ENCODE peak calls at places on chromosomes 6 and 20, in nine cellular contexts. B, N, Z, I, A, Y, S, G and M are unnamed samples.

GRCh38 chr6:31805939-31806469 is 762 bp downstream of the LSM2 start:
- DNase-seq in I (no peak), A (no peak), G (no peak), N (no peak), Z (no peak), S (no peak), B (no peak), Y (no peak), M (no peak)

GRCh38 chr20:58818585-58819285 is 32.0 kb downstream of the GNAS-AS1 start:
- DNase-seq in G (peak; percentile 74), A (no peak), S (no peak), Y (no peak), N (peak; percentile 74), I (no peak), Z (no peak), B (peak; percentile 85), M (peak; percentile 42)

GRCh38 chr6:44489912-44490604 is 102.6 kb downstream of the CDC5L start:
- DNase-seq in B (no peak), Z (peak; percentile 98), G (no peak), S (peak; percentile 22), I (no peak), N (peak; percentile 98), A (peak; percentile 99), Y (no peak), M (no peak)

GRCh38 chr6:97059473-97059872 is 134.9 kb downstream of the KLHL32 start:
- DNase-seq in B (peak; percentile 42), Z (peak; percentile 53), I (peak; percentile 6), N (peak; percentile 51), S (no peak), Y (no peak), G (no peak), A (peak; percentile 62), M (peak; percentile 60)

GRCh38 chr20:3661836-3662665 is 1.1 kb downstream of the GFRA4 start:
- DNase-seq in Z (no peak), A (no peak), I (no peak), G (no peak), Y (peak; percentile 36), N (no peak), S (no peak), B (no peak), M (no peak)

GRCh38 chr6:157768863-157769551 is 54.0 kb upstream of the SNX9 start:
- DNase-seq in S (no peak), Y (no peak), A (no peak), I (no peak), B (no peak), N (no peak), Z (no peak), G (no peak), M (peak; percentile 11)

GRCh38 chr6:2976571-2977085 is 5.3 kb upstream of the SERPINB6 start:
- DNase-seq in N (peak; percentile 78), Y (no peak), Z (peak; percentile 93), A (peak; percentile 67), I (no peak), S (no peak), G (no peak), B (no peak), M (no peak)

GRCh38 chr6:166413491-166413951 is 30.8 kb upstream of the MPC1 start:
- DNase-seq in B (no peak), S (no peak), N (no peak), G (no peak), Z (no peak), I (no peak), Y (no peak), A (no peak), M (no peak)

GRCh38 chr6:9292975-9293374 is 857.6 kb upstream of the SLC35B3 start:
- DNase-seq in N (peak; percentile 93), Y (no peak), Z (no peak), A (peak; percentile 38), S (no peak), I (no peak), G (no peak), B (no peak), M (no peak)

GRCh38 chr6:26336355-26337198 is 28.4 kb upstream of the BTN3A2 start:
- DNase-seq in N (peak; percentile 69), A (peak; percentile 79), B (no peak), Z (peak; percentile 76), I (no peak), G (no peak), Y (peak; percentile 57), S (no peak), M (no peak)

GRCh38 chr6:138323821-138324220 is 53.9 kb upstream of the SMIM28 start:
- DNase-seq in N (no peak), Z (no peak), I (no peak), A (no peak), Y (no peak), G (no peak), S (no peak), B (no peak), M (no peak)

GRCh38 chr20:9966966-9967365 is 67.8 kb upstream of the ANKEF1 start:
- DNase-seq in B (no peak), S (no peak), N (no peak), A (peak; percentile 8), Z (peak; percentile 26), Y (no peak), I (no peak), G (no peak), M (peak; percentile 7)

GRCh38 chr6:2706482-2706881 is 44.2 kb downstream of the MYLK4 start:
- DNase-seq in Z (no peak), S (no peak), I (no peak), N (no peak), A (no peak), B (peak; percentile 35), G (no peak), Y (no peak), M (no peak)

GRCh38 chr6:44064089-44064947 is 62.9 kb downstream of the MRPL14 start:
- DNase-seq in Z (peak; percentile 99), Y (no peak), B (no peak), S (no peak), A (peak; percentile 98), G (no peak), N (peak; percentile 95), I (no peak), M (peak; percentile 38)

GRCh38 chr6:44731485-44732095 is 344.1 kb downstream of the CDC5L start:
- DNase-seq in N (peak; percentile 31), B (no peak), G (no peak), I (no peak), S (no peak), Y (no peak), A (no peak), Z (no peak), M (no peak)

GRCh38 chr20:49641683-49642649 is 71.7 kb downstream of the B4GALT5 start:
- DNase-seq in I (no peak), A (no peak), N (no peak), B (peak; percentile 36), Z (no peak), Y (no peak), G (no peak), S (no peak), M (no peak)

GRCh38 chr6:33895296-33895695 is 91.5 kb upstream of the MLN start:
- DNase-seq in S (no peak), N (no peak), Y (no peak), B (no peak), I (no peak), A (no peak), G (no peak), Z (no peak), M (no peak)

GRCh38 chr6:33894438-33894837 is 90.6 kb upstream of the MLN start:
- DNase-seq in S (no peak), Y (no peak), A (peak; percentile 81), N (no peak), B (no peak), I (no peak), G (no peak), Z (peak; percentile 24), M (no peak)

GRCh38 chr6:33895988-33896387 is 92.2 kb upstream of the MLN start:
- DNase-seq in Z (no peak), B (no peak), I (no peak), S (no peak), G (no peak), Y (no peak), N (no peak), A (no peak), M (no peak)

GRCh38 chr6:33897193-33897479 is 93.3 kb upstream of the MLN start:
- DNase-seq in I (no peak), N (no peak), Z (no peak), S (no peak), Y (no peak), G (no peak), A (no peak), B (no peak), M (no peak)

DNA sequence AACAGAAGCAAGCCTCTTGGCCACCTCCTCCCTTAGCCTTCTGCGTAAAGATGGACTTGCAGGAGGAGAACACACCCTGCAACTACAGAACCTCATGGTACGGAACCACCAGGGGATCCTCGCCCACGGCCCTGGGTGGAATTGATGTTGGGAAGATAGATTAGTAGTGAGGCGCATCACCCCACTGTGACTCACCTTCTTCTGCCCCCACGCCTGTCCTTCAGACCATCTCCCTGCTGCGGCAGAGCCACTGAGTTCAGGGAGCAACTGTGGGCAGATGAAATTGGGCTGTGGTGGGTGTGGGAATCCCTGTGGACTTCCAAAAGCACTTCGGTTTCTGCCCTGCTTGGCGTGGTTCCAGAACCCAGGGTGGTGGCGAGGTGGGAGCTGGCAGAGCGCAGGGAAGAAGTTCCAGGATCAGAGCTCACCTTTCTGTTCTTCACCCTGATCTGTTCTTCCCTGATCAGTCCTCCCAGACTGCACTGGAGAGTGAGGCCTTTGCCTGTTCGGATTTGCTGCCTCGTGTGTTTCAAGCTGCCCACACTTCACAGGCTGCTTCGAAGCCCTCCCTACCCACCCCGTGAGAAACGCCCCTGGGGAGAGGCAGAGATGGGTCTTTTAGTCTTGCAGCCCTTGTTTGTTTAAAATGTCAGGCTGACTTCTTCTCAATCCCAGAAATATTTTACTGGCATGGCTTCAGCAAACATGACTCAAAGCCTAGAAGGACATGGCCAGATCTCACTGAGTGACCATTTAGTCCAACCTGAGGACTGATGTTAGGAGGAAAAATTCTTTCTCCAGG is 92.8 kb upstream of the MLN start:
- DNase-seq in I (no peak), G (peak; percentile 40), N (peak; percentile 7), Z (peak; percentile 42), Y (no peak), A (peak; percentile 35), S (no peak), B (no peak), M (no peak)
- H3K4me3 ChIP-seq in I (no peak overlapping the region), G (no peak overlapping the region), N (no peak overlapping the region), Z (no peak overlapping the region), Y (no peak overlapping the region), A (no peak overlapping the region), S (no peak overlapping the region), B (no peak overlapping the region), M (no peak overlapping the region)

GRCh38 chr6:128885381-128885780 is 2.4 kb downstream of the LAMA2 start:
- DNase-seq in B (no peak), I (no peak), S (no peak), G (no peak), Z (peak; percentile 11), N (no peak), A (no peak), Y (no peak), M (no peak)
- H3K4me3 ChIP-seq in B (peak overlapping the region; percentile 50), I (no peak overlapping the region), S (no peak overlapping the region), G (no peak overlapping the region), Z (no peak overlapping the region), N (peak overlapping the region; percentile 3), A (peak overlapping the region; percentile 23), Y (no peak overlapping the region), M (no peak overlapping the region)

GRCh38 chr6:16671302-16672289 is 89.7 kb downstream of the ATXN1 start:
- DNase-seq in I (no peak), N (no peak), A (no peak), G (no peak), B (no peak), Z (no peak), Y (no peak), S (no peak), M (no peak)
- H3K4me3 ChIP-seq in I (no peak overlapping the region), N (no peak overlapping the region), A (no peak overlapping the region), G (no peak overlapping the region), B (no peak overlapping the region), Z (no peak overlapping the region), Y (no peak overlapping the region), S (no peak overlapping the region), M (no peak overlapping the region)

GRCh38 chr6:161257778-161258457 is 15.9 kb downstream of the AGPAT4 start:
- DNase-seq in I (no peak), G (no peak), Z (peak; percentile 100), Y (no peak), S (no peak), N (peak; percentile 97), B (no peak), A (peak; percentile 98), M (no peak)
- H3K4me3 ChIP-seq in I (no peak overlapping the region), G (no peak overlapping the region), Z (peak overlapping the region; percentile 24), Y (no peak overlapping the region), S (no peak overlapping the region), N (no peak overlapping the region), B (no peak overlapping the region), A (peak overlapping the region; percentile 32), M (no peak overlapping the region)